ENCODE peak calls at places on chromosomes 3 and 15, in four cellular contexts. X is A549, Z is K562, P is IMR-90. F is an unnamed sample.

GRCh38 chr15:29131336-29132109 is 138.1 kb downstream of the NSMCE3 start:
- DNase-seq in P (no peak), Z (no peak), X (no peak), F (no peak)

GRCh38 chr15:31758126-31758525 is 272.2 kb upstream of the CHRNA7 start:
- DNase-seq in X (peak), Z (peak), P (peak), F (no peak)

GRCh38 chr3:190131329-190131728 is 10.6 kb upstream of the P3H2 start:
- DNase-seq in X (no peak), P (peak), Z (no peak), F (no peak)

GRCh38 chr15:69457304-69458280 is 5.0 kb downstream of the RPLP1 start:
- DNase-seq in Z (peak), P (peak), X (no peak), F (no peak)

GRCh38 chr15:90918835-90919234 is 13.5 kb downstream of the HDDC3 start:
- DNase-seq in Z (no peak), X (no peak), P (no peak), F (no peak)

GRCh38 chr15:70557506-70558258 is 205.7 kb downstream of the UACA start:
- DNase-seq in P (no peak), X (no peak), Z (no peak), F (no peak)

GRCh38 chr3:191244242-191244867 is 45.3 kb downstream of the OSTN start:
- DNase-seq in X (no peak), P (peak), Z (no peak), F (peak)

GRCh38 chr3:43793648-43794372 is 103.1 kb downstream of the ABHD5 start:
- DNase-seq in X (no peak), P (no peak), Z (no peak), F (no peak)

GRCh38 chr3:178669758-178670157 is 133.5 kb downstream of the KCNMB2 start:
- DNase-seq in Z (no peak), X (no peak), P (no peak), F (no peak)

GRCh38 chr15:77546050-77546501 is 86.6 kb downstream of the LINGO1 start:
- DNase-seq in P (peak), Z (peak), X (peak), F (no peak)
- TF ChIP-seq MAZ in P (no peak), Z (no peak), X (no peak), F (no peak)

GRCh38 chr3:141412936-141413354 is 44.6 kb downstream of the ZBTB38 start:
- DNase-seq in X (no peak), Z (no peak), P (peak), F (peak)
- TF ChIP-seq MAZ in X (no peak), Z (no peak), P (no peak), F (no peak)

GRCh38 chr3:169494982-169495381 is 168.5 kb downstream of the MECOM start:
- DNase-seq in X (no peak), Z (no peak), P (no peak), F (no peak)

GRCh38 chr3:169497567-169498257 is 165.8 kb downstream of the MECOM start:
- DNase-seq in P (peak), X (no peak), Z (no peak), F (no peak)

GRCh38 chr3:169496402-169496801 is 167.1 kb downstream of the MECOM start:
- DNase-seq in P (no peak), X (no peak), Z (no peak), F (no peak)

GRCh38 chr3:169493512-169494141 is 169.9 kb downstream of the MECOM start:
- DNase-seq in P (no peak), Z (no peak), X (no peak), F (no peak)

GRCh38 chr3:169495569-169495968 is 167.9 kb downstream of the MECOM start:
- DNase-seq in Z (no peak), P (no peak), X (no peak), F (no peak)
- TF ChIP-seq MAZ in Z (no peak), P (no peak), X (no peak), F (no peak)

DNA sequence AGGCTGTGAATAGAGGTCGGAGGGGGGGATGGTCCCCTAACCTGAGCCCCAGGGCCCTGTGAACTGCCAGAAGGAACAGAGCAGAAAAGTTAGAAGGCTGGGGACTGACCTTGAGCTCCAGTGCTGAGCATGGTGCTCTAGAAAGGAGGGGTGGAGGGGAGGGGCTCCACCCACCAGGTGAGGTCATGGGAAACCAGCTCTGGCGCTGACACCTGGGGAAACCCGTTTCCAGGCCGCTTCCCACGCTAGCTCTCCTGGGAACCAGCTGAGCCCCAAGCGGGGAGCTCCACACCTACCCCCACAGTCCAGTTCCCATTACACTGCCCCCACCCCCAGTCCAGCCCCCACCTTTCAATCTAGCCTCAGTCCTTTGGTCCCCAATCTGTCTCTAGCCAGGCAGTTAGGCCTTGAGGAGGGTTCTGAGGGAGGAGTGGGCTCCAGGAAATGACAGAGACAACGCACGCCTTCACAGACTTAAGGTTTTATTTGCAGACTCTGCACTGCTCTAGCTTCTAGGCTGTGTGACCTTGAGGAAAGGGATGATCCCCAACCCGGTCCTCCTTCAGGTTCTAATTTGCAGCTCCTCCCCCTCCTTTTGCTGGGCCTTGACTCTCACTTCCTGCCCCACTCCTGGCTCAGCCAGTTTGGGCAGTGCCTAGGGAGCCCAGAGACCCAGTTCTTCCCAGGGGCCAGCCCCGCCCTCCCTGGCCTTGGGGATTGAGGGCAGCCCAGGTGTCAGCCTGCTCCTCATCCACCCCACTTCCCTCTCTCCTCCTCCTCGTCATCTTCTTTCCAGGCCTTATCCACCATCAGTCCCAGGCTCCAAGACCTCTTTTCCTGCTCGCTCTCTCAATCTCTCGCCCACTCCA is 2.1 kb downstream of the RHOV start:
- DNase-seq in X (no peak), P (no peak), Z (no peak), F (no peak)
- TF ChIP-seq MAZ in X (no peak), P (no peak), Z (no peak), F (no peak)

GRCh38 chr15:25465835-25466234 is 27.0 kb upstream of the UBE3A start:
- DNase-seq in Z (no peak), P (no peak), X (no peak), F (no peak)
- TF ChIP-seq MAZ in Z (no peak), P (no peak), X (no peak), F (no peak)

F was measured in HepG2.